ENCODE peak calls at places on chromosomes 1 and 21, in seven cellular contexts. One of them, this sample, is unnamed.

GRCh38 chr1:6672558-6672957 is 29.1 kb downstream of the DNAJC11 start:
- DNase-seq in ovary: no peak
- DNase-seq in transverse colon: no peak
- DNase-seq in esophagus muscularis mucosa: no peak
- DNase-seq in stomach: no peak
- DNase-seq in K562: no peak
- DNase-seq in upper lobe of left lung: no peak
- DNase-seq in this sample: no peak

GRCh38 chr1:151988405-151988851 is 5.2 kb downstream of the S100A10 start:
- DNase-seq in transverse colon: no peak
- DNase-seq in stomach: no peak
- DNase-seq in upper lobe of left lung: no peak
- DNase-seq in ovary: no peak
- DNase-seq in K562: peak
- DNase-seq in esophagus muscularis mucosa: no peak
- DNase-seq in this sample: no peak

GRCh38 chr21:39189857-39190604 is 6.8 kb upstream of the PSMG1 start:
- DNase-seq in K562: no peak
- DNase-seq in esophagus muscularis mucosa: no peak
- DNase-seq in stomach: no peak
- DNase-seq in ovary: no peak
- DNase-seq in upper lobe of left lung: no peak
- DNase-seq in transverse colon: no peak
- DNase-seq in this sample: no peak

GRCh38 chr1:28640766-28641165 is 2.1 kb downstream of the TAF12 start:
- DNase-seq in transverse colon: no peak
- DNase-seq in esophagus muscularis mucosa: no peak
- DNase-seq in upper lobe of left lung: no peak
- DNase-seq in K562: no peak
- DNase-seq in ovary: no peak
- DNase-seq in stomach: no peak
- DNase-seq in this sample: no peak

GRCh38 chr1:54117815-54118563 is 34.8 kb downstream of the CDCP2 start:
- DNase-seq in esophagus muscularis mucosa: no peak
- DNase-seq in ovary: peak
- DNase-seq in stomach: no peak
- DNase-seq in transverse colon: no peak
- DNase-seq in K562: peak
- DNase-seq in upper lobe of left lung: no peak
- DNase-seq in this sample: no peak

GRCh38 chr1:3530086-3530930 is 75.8 kb downstream of the ARHGEF16 start:
- DNase-seq in K562: no peak
- DNase-seq in stomach: peak
- DNase-seq in transverse colon: peak
- DNase-seq in upper lobe of left lung: no peak
- DNase-seq in ovary: no peak
- DNase-seq in esophagus muscularis mucosa: no peak
- DNase-seq in this sample: peak

GRCh38 chr1:212593696-212594335 is 14.7 kb upstream of the ATF3 start:
- DNase-seq in stomach: no peak
- DNase-seq in upper lobe of left lung: peak
- DNase-seq in K562: no peak
- DNase-seq in ovary: no peak
- DNase-seq in esophagus muscularis mucosa: peak
- DNase-seq in transverse colon: no peak
- DNase-seq in this sample: no peak

GRCh38 chr1:239091537-239091936 is 294.8 kb upstream of the CHRM3 start:
- DNase-seq in upper lobe of left lung: no peak
- DNase-seq in stomach: no peak
- DNase-seq in ovary: no peak
- DNase-seq in esophagus muscularis mucosa: no peak
- DNase-seq in transverse colon: no peak
- DNase-seq in K562: no peak
- DNase-seq in this sample: no peak

GRCh38 chr1:156747737-156748669 is 3.5 kb downstream of the HDGF start:
- DNase-seq in upper lobe of left lung: no peak
- DNase-seq in transverse colon: no peak
- DNase-seq in esophagus muscularis mucosa: no peak
- DNase-seq in stomach: no peak
- DNase-seq in K562: no peak
- DNase-seq in ovary: no peak
- DNase-seq in this sample: no peak

GRCh38 chr1:172545349-172546004 is 12.5 kb downstream of the SUCO start:
- DNase-seq in stomach: no peak
- DNase-seq in esophagus muscularis mucosa: no peak
- DNase-seq in K562: no peak
- DNase-seq in transverse colon: no peak
- DNase-seq in upper lobe of left lung: no peak
- DNase-seq in ovary: no peak
- DNase-seq in this sample: no peak

GRCh38 chr1:204072951-204073836 is at the start of gene SOX13:
- DNase-seq in transverse colon: peak
- DNase-seq in ovary: peak
- DNase-seq in esophagus muscularis mucosa: peak
- DNase-seq in upper lobe of left lung: peak
- DNase-seq in K562: peak
- DNase-seq in stomach: peak
- DNase-seq in this sample: peak
- TF ChIP-seq CTCF in transverse colon: no peak
- TF ChIP-seq CTCF in ovary: no peak
- TF ChIP-seq CTCF in esophagus muscularis mucosa: no peak
- TF ChIP-seq CTCF in upper lobe of left lung: no peak
- TF ChIP-seq CTCF in K562: peak
- TF ChIP-seq CTCF in stomach: no peak
- TF ChIP-seq CTCF in this sample: no peak

GRCh38 chr1:25875856-25876692 is 566 bp upstream of the PAQR7 start:
- DNase-seq in stomach: no peak
- DNase-seq in upper lobe of left lung: no peak
- DNase-seq in ovary: no peak
- DNase-seq in esophagus muscularis mucosa: no peak
- DNase-seq in K562: peak
- DNase-seq in transverse colon: no peak
- DNase-seq in this sample: peak

GRCh38 chr1:25876693-25877077 is 1.2 kb upstream of the PAQR7 start:
- DNase-seq in esophagus muscularis mucosa: no peak
- DNase-seq in ovary: no peak
- DNase-seq in transverse colon: no peak
- DNase-seq in K562: no peak
- DNase-seq in stomach: no peak
- DNase-seq in upper lobe of left lung: no peak
- DNase-seq in this sample: no peak

GRCh38 chr1:25874635-25875153 is 814 bp downstream of the PAQR7 start:
- DNase-seq in upper lobe of left lung: no peak
- DNase-seq in stomach: no peak
- DNase-seq in transverse colon: no peak
- DNase-seq in ovary: no peak
- DNase-seq in esophagus muscularis mucosa: no peak
- DNase-seq in K562: no peak
- DNase-seq in this sample: no peak

GRCh38 chr1:25874209-25874608 is 1.3 kb downstream of the PAQR7 start:
- DNase-seq in ovary: no peak
- DNase-seq in transverse colon: no peak
- DNase-seq in upper lobe of left lung: no peak
- DNase-seq in stomach: no peak
- DNase-seq in K562: no peak
- DNase-seq in esophagus muscularis mucosa: no peak
- DNase-seq in this sample: no peak

GRCh38 chr1:25875154-25875855 is at the start of gene PAQR7:
- DNase-seq in K562: peak
- DNase-seq in ovary: peak
- DNase-seq in transverse colon: peak
- DNase-seq in esophagus muscularis mucosa: no peak
- DNase-seq in upper lobe of left lung: peak
- DNase-seq in stomach: peak
- DNase-seq in this sample: peak
- TF ChIP-seq POLR2A in K562: peak
- TF ChIP-seq POLR2A in ovary: peak
- TF ChIP-seq POLR2A in transverse colon: peak
- TF ChIP-seq POLR2A in esophagus muscularis mucosa: no peak
- TF ChIP-seq POLR2A in upper lobe of left lung: peak
- TF ChIP-seq POLR2A in stomach: no peak
- TF ChIP-seq POLR2A in this sample: no peak

GRCh38 chr1:31980835-31981782 is 32.6 kb upstream of the KHDRBS1 start:
- DNase-seq in K562: no peak
- DNase-seq in esophagus muscularis mucosa: no peak
- DNase-seq in transverse colon: no peak
- DNase-seq in stomach: no peak
- DNase-seq in ovary: no peak
- DNase-seq in upper lobe of left lung: no peak
- DNase-seq in this sample: no peak

GRCh38 chr1:31981976-31982375 is 31.7 kb upstream of the KHDRBS1 start:
- DNase-seq in transverse colon: no peak
- DNase-seq in K562: no peak
- DNase-seq in ovary: no peak
- DNase-seq in upper lobe of left lung: no peak
- DNase-seq in esophagus muscularis mucosa: no peak
- DNase-seq in stomach: no peak
- DNase-seq in this sample: no peak

GRCh38 chr1:31987231-31987630 is 26.4 kb upstream of the KHDRBS1 start:
- DNase-seq in K562: no peak
- DNase-seq in esophagus muscularis mucosa: no peak
- DNase-seq in ovary: no peak
- DNase-seq in upper lobe of left lung: no peak
- DNase-seq in transverse colon: no peak
- DNase-seq in stomach: no peak
- DNase-seq in this sample: no peak

GRCh38 chr1:31984419-31985347 is 29.0 kb upstream of the KHDRBS1 start:
- DNase-seq in esophagus muscularis mucosa: no peak
- DNase-seq in upper lobe of left lung: no peak
- DNase-seq in ovary: no peak
- DNase-seq in transverse colon: no peak
- DNase-seq in K562: no peak
- DNase-seq in stomach: no peak
- DNase-seq in this sample: no peak

GRCh38 chr1:31985430-31985829 is 28.2 kb upstream of the KHDRBS1 start:
- DNase-seq in ovary: no peak
- DNase-seq in esophagus muscularis mucosa: no peak
- DNase-seq in K562: no peak
- DNase-seq in upper lobe of left lung: no peak
- DNase-seq in stomach: no peak
- DNase-seq in transverse colon: no peak
- DNase-seq in this sample: no peak
- H3K4me3 ChIP-seq in ovary: no peak
- H3K4me3 ChIP-seq in esophagus muscularis mucosa: no peak
- H3K4me3 ChIP-seq in K562: no peak
- H3K4me3 ChIP-seq in upper lobe of left lung: no peak
- H3K4me3 ChIP-seq in stomach: no peak
- H3K4me3 ChIP-seq in transverse colon: no peak
- H3K4me3 ChIP-seq in this sample: no peak

GRCh38 chr1:43554444-43554992 is 23.8 kb downstream of the PTPRF start:
- DNase-seq in transverse colon: no peak
- DNase-seq in esophagus muscularis mucosa: no peak
- DNase-seq in K562: peak
- DNase-seq in stomach: no peak
- DNase-seq in upper lobe of left lung: no peak
- DNase-seq in ovary: no peak
- DNase-seq in this sample: no peak
- TF ChIP-seq CTCF in transverse colon: peak
- TF ChIP-seq CTCF in esophagus muscularis mucosa: no peak
- TF ChIP-seq CTCF in K562: peak
- TF ChIP-seq CTCF in stomach: peak
- TF ChIP-seq CTCF in upper lobe of left lung: no peak
- TF ChIP-seq CTCF in ovary: no peak
- TF ChIP-seq CTCF in this sample: no peak

GRCh38 chr1:214213136-214213535 is 67.8 kb upstream of the SMYD2 start:
- DNase-seq in ovary: no peak
- DNase-seq in esophagus muscularis mucosa: no peak
- DNase-seq in K562: no peak
- DNase-seq in stomach: no peak
- DNase-seq in upper lobe of left lung: no peak
- DNase-seq in transverse colon: no peak
- DNase-seq in this sample: no peak

GRCh38 chr1:214214851-214215250 is 66.1 kb upstream of the SMYD2 start:
- DNase-seq in transverse colon: no peak
- DNase-seq in ovary: no peak
- DNase-seq in esophagus muscularis mucosa: no peak
- DNase-seq in stomach: no peak
- DNase-seq in upper lobe of left lung: no peak
- DNase-seq in K562: no peak
- DNase-seq in this sample: no peak

GRCh38 chr1:214216779-214217178 is 64.2 kb upstream of the SMYD2 start:
- DNase-seq in transverse colon: no peak
- DNase-seq in K562: no peak
- DNase-seq in ovary: no peak
- DNase-seq in stomach: peak
- DNase-seq in upper lobe of left lung: no peak
- DNase-seq in esophagus muscularis mucosa: no peak
- DNase-seq in this sample: no peak

GRCh38 chr1:214215583-214215982 is 65.4 kb upstream of the SMYD2 start:
- DNase-seq in K562: no peak
- DNase-seq in transverse colon: no peak
- DNase-seq in esophagus muscularis mucosa: no peak
- DNase-seq in stomach: no peak
- DNase-seq in ovary: no peak
- DNase-seq in upper lobe of left lung: no peak
- DNase-seq in this sample: no peak

GRCh38 chr1:214216031-214216430 is 64.9 kb upstream of the SMYD2 start:
- DNase-seq in ovary: no peak
- DNase-seq in esophagus muscularis mucosa: no peak
- DNase-seq in stomach: no peak
- DNase-seq in transverse colon: no peak
- DNase-seq in upper lobe of left lung: no peak
- DNase-seq in K562: no peak
- DNase-seq in this sample: no peak
- TF ChIP-seq POLR2A in ovary: no peak
- TF ChIP-seq POLR2A in esophagus muscularis mucosa: no peak
- TF ChIP-seq POLR2A in stomach: no peak
- TF ChIP-seq POLR2A in transverse colon: no peak
- TF ChIP-seq POLR2A in upper lobe of left lung: no peak
- TF ChIP-seq POLR2A in K562: no peak
- TF ChIP-seq POLR2A in this sample: no peak

GRCh38 chr1:215083408-215083961 is 948 bp downstream of the KCNK2 start:
- DNase-seq in stomach: no peak
- DNase-seq in K562: no peak
- DNase-seq in esophagus muscularis mucosa: no peak
- DNase-seq in ovary: no peak
- DNase-seq in upper lobe of left lung: no peak
- DNase-seq in transverse colon: no peak
- DNase-seq in this sample: peak

GRCh38 chr1:215081566-215082531 is 688 bp upstream of the KCNK2 start:
- DNase-seq in esophagus muscularis mucosa: no peak
- DNase-seq in upper lobe of left lung: peak
- DNase-seq in transverse colon: no peak
- DNase-seq in stomach: no peak
- DNase-seq in ovary: no peak
- DNase-seq in K562: no peak
- DNase-seq in this sample: no peak

GRCh38 chr1:215087603-215088002 is 5.1 kb downstream of the KCNK2 start:
- DNase-seq in transverse colon: no peak
- DNase-seq in stomach: no peak
- DNase-seq in ovary: no peak
- DNase-seq in K562: no peak
- DNase-seq in esophagus muscularis mucosa: no peak
- DNase-seq in upper lobe of left lung: no peak
- DNase-seq in this sample: no peak

GRCh38 chr1:215079456-215079855 is 3.1 kb upstream of the KCNK2 start:
- DNase-seq in transverse colon: no peak
- DNase-seq in upper lobe of left lung: no peak
- DNase-seq in K562: no peak
- DNase-seq in ovary: no peak
- DNase-seq in stomach: no peak
- DNase-seq in esophagus muscularis mucosa: no peak
- DNase-seq in this sample: no peak

GRCh38 chr1:215082532-215083407 is at the start of gene KCNK2:
- DNase-seq in stomach: no peak
- DNase-seq in esophagus muscularis mucosa: no peak
- DNase-seq in upper lobe of left lung: peak
- DNase-seq in transverse colon: no peak
- DNase-seq in K562: no peak
- DNase-seq in ovary: no peak
- DNase-seq in this sample: peak
- H3K4me3 ChIP-seq in stomach: peak
- H3K4me3 ChIP-seq in esophagus muscularis mucosa: peak
- H3K4me3 ChIP-seq in upper lobe of left lung: no peak
- H3K4me3 ChIP-seq in transverse colon: peak
- H3K4me3 ChIP-seq in K562: no peak
- H3K4me3 ChIP-seq in ovary: peak
- H3K4me3 ChIP-seq in this sample: peak